ENCODE peak calls at places on chromosomes 4 and X, in five cellular contexts. K, S, D, N and E are unnamed samples.

GRCh38 chr4:88857588-88857987 is 160.0 kb upstream of the NAP1L5 start:
- DNase-seq in K (peak), S (no peak), D (no peak), N (no peak), E (no peak)

GRCh38 chrX:152149648-152150047 is 11.3 kb upstream of the MAGEA10 start:
- DNase-seq in K (no peak), S (peak), D (no peak), N (no peak), E (no peak)

GRCh38 chrX:69387559-69388487 is 116.3 kb upstream of the NALF2 start:
- DNase-seq in K (peak), S (peak), D (peak), N (peak), E (no peak)

GRCh38 chr4:2105559-2105958 is 46.4 kb downstream of the NAT8L start:
- DNase-seq in K (peak), S (no peak), D (no peak), N (no peak), E (no peak)

GRCh38 chr4:7904108-7904516 is 35.5 kb downstream of the AFAP1 start:
- DNase-seq in K (peak), S (no peak), D (no peak), N (no peak), E (no peak)

GRCh38 chrX:39002466-39002865 is 201.2 kb downstream of the MID1IP1 start:
- DNase-seq in K (no peak), S (no peak), D (no peak), N (no peak), E (no peak)

GRCh38 chr4:80452768-80453167 is 117.2 kb downstream of the CFAP299 start:
- DNase-seq in K (no peak), S (no peak), D (no peak), N (no peak), E (no peak)

GRCh38 chrX:24465524-24465850 is 401 bp downstream of the PDK3 start:
- DNase-seq in K (no peak), S (no peak), D (no peak), N (no peak), E (no peak)

GRCh38 chr4:14025891-14026290 is 398.4 kb upstream of the BOD1L1 start:
- DNase-seq in K (no peak), S (no peak), D (no peak), N (no peak), E (no peak)

GRCh38 chr4:112604590-112604989 is 32.1 kb downstream of the ZGRF1 start:
- DNase-seq in K (peak), S (peak), D (peak), N (peak), E (peak)

GRCh38 chr4:169147217-169147616 is 123.5 kb downstream of the SH3RF1 start:
- DNase-seq in K (peak), S (no peak), D (no peak), N (no peak), E (no peak)

GRCh38 chr4:76600447-76600846 is 165.4 kb downstream of the SHROOM3 start:
- DNase-seq in K (no peak), S (no peak), D (no peak), N (no peak), E (no peak)

GRCh38 chr4:139207873-139208403 is 30.9 kb upstream of the ELF2 start:
- DNase-seq in K (peak), S (no peak), D (no peak), N (no peak), E (no peak)

GRCh38 chrX:131987252-131987651 is 35.9 kb upstream of the STK26 start:
- DNase-seq in K (no peak), S (peak), D (no peak), N (no peak), E (peak)

GRCh38 chrX:22118161-22118830 is 86.2 kb downstream of the PHEX start:
- DNase-seq in K (peak), S (no peak), D (no peak), N (no peak), E (no peak)

GRCh38 chrX:39616098-39616729 is 481.5 kb downstream of the BCOR start:
- DNase-seq in K (no peak), S (peak), D (no peak), N (no peak), E (peak)

GRCh38 chr4:40702800-40703151 is 47.0 kb upstream of the NSUN7 start:
- DNase-seq in K (no peak), S (no peak), D (no peak), N (no peak), E (no peak)

GRCh38 chrX:129540068-129540653 is at the start of gene OCRL:
- DNase-seq in K (peak), S (peak), D (peak), N (peak), E (no peak)

GRCh38 chrX:84153538-84153937 is 34.5 kb downstream of the RPS6KA6 start:
- DNase-seq in K (peak), S (no peak), D (no peak), N (no peak), E (no peak)

GRCh38 chr4:105637409-105638258 is 70.9 kb downstream of the INTS12 start:
- DNase-seq in K (peak), S (peak), D (peak), N (no peak), E (peak)

GRCh38 chr4:8763966-8764901 is 107.4 kb downstream of the HMX1 start:
- DNase-seq in K (no peak), S (no peak), D (no peak), N (no peak), E (no peak)

GRCh38 chr4:24686866-24687672 is 102.7 kb upstream of the DHX15 start:
- DNase-seq in K (no peak), S (peak), D (peak), N (peak), E (no peak)

GRCh38 chrX:18983711-18984380 is at the start of gene PHKA2:
- DNase-seq in K (no peak), S (peak), D (no peak), N (no peak), E (no peak)
- TF ChIP-seq BHLHE40 in K (no peak), S (no peak), D (no peak), N (no peak), E (no peak)

GRCh38 chr4:153371835-153372234 is 27.3 kb downstream of the MND1 start:
- DNase-seq in K (no peak), S (no peak), D (no peak), N (no peak), E (no peak)

GRCh38 chr4:153375303-153375702 is 30.8 kb downstream of the MND1 start:
- DNase-seq in K (no peak), S (no peak), D (no peak), N (no peak), E (no peak)

GRCh38 chr4:153372967-153373562 is 28.6 kb downstream of the MND1 start:
- DNase-seq in K (no peak), S (no peak), D (no peak), N (no peak), E (no peak)

DNA sequence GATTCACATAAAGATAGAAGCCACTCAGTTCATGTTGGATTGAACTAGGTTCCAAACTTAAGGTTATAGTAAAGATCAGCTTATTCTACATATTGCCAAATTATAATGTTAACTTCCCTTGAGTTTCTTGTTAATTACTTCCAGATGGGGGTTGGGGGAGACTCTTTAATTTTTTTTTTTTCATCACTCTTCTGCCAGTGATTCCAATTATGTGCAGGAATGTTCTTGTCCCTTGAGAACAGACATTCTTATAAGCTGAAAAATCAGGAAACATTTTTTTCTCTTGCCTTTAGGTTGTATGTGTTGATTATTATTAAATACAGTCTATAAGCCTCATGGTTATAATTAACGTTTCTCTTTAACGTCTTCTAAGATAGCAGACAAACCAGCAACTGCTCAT is 30.0 kb downstream of the MND1 start:
- DNase-seq in K (no peak), S (no peak), D (no peak), N (no peak), E (no peak)
- TF ChIP-seq BHLHE40 in K (no peak), S (no peak), D (no peak), N (no peak), E (no peak)

GRCh38 chrX:123013141-123013540 is 170.9 kb upstream of the GRIA3 start:
- DNase-seq in K (no peak), S (no peak), D (no peak), N (no peak), E (no peak)
- TF ChIP-seq BHLHE40 in K (no peak), S (no peak), D (no peak), N (no peak), E (no peak)

GRCh38 chrX:63664083-63664482 is 120.9 kb downstream of the ARHGEF9 start:
- DNase-seq in K (peak), S (no peak), D (no peak), N (no peak), E (no peak)
- TF ChIP-seq BHLHE40 in K (no peak), S (no peak), D (no peak), N (no peak), E (no peak)

DNA sequence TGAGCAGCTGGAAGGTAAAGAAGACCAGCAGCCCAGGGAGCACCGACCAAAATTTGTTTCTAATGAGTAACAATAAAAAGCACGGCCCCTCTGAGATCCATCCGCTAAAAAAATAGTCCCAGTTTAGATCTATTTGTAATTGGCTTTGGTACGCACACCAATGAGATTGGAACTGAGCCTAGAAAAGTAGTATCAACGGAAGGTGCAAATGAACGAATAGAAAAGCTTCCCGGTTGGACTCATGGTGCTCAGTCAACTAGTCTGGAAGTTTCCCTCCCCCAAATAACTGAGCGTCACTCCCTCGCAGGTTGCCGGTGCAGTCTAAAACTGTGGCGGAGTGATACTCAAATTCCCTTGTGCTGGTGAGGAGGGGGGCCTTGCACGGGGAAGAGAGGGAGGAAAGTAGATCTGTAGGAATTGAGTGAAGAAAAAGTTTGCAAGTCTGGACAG is at the start of gene COL4A5:
- DNase-seq in K (peak), S (peak), D (peak), N (peak), E (no peak)
- TF ChIP-seq BHLHE40 in K (no peak), S (no peak), D (no peak), N (no peak), E (no peak)